ENCODE peak calls at places on chromosomes 5 and 9, in seven cellular contexts. V is CD8-positive, alpha-beta memory T cell; P is NCI-H1694; B is neural crest cell; Y is Caki2; L is H9; G is IMR-90. T is an unnamed sample.

GRCh38 chr9:650362-650761 is 191.1 kb upstream of the DMRT1 start:
- DNase-seq in L (peak; percentile 49), G (peak; percentile 22), Y (no peak), V (no peak), B (no peak), P (no peak), T (no peak)

GRCh38 chr9:92543972-92544371 is 8.2 kb upstream of the ECM2 start:
- DNase-seq in Y (no peak), G (no peak), B (no peak), V (no peak), P (no peak), L (no peak), T (no peak)

GRCh38 chr5:179865471-179866240 is 7.0 kb upstream of the MRNIP start:
- DNase-seq in B (no peak), V (no peak), P (no peak), Y (no peak), L (no peak), G (no peak), T (no peak)

GRCh38 chr9:33101104-33101951 is 24.9 kb upstream of the SMU1 start:
- DNase-seq in P (no peak), G (peak; percentile 39), V (no peak), B (no peak), Y (peak; percentile 94), L (no peak), T (no peak)

GRCh38 chr5:134851307-134851923 is 5.6 kb downstream of the C5orf24 start:
- DNase-seq in L (no peak), B (no peak), P (no peak), G (peak; percentile 56), Y (peak; percentile 32), V (no peak), T (no peak)

GRCh38 chr9:125617087-125617486 is 89.9 kb downstream of the MAPKAP1 start:
- DNase-seq in Y (no peak), L (no peak), P (no peak), V (no peak), B (no peak), G (no peak), T (no peak)

GRCh38 chr5:132428811-132429440 is 59.4 kb downstream of the SLC22A5 start:
- DNase-seq in L (no peak), Y (no peak), P (no peak), B (no peak), V (no peak), G (peak; percentile 87), T (no peak)

GRCh38 chr9:16870606-16871357 is at the start of gene BNC2:
- DNase-seq in P (no peak), V (no peak), L (peak; percentile 68), B (peak; percentile 67), G (peak; percentile 60), Y (peak; percentile 33), T (no peak)

GRCh38 chr5:135578685-135579341 is at the start of gene CXCL14:
- DNase-seq in Y (peak; percentile 69), G (peak; percentile 49), B (peak; percentile 42), L (peak; percentile 83), V (no peak), P (no peak), T (no peak)

GRCh38 chr5:78102498-78102897 is 192.0 kb downstream of the AP3B1 start:
- DNase-seq in G (peak; percentile 3), Y (no peak), B (no peak), P (no peak), V (no peak), L (no peak), T (no peak)

GRCh38 chr5:12759377-12759776 is 855.1 kb upstream of the CTNND2 start:
- DNase-seq in L (no peak), V (no peak), B (no peak), Y (no peak), P (no peak), G (no peak), T (no peak)

GRCh38 chr9:91131433-91131839 is 230.3 kb downstream of the AUH start:
- DNase-seq in B (no peak), L (no peak), P (no peak), V (peak; percentile 77), G (peak; percentile 100), Y (peak; percentile 69), T (no peak)

GRCh38 chr5:180806351-180807011 is 3.9 kb upstream of the MGAT1 start:
- DNase-seq in V (no peak), B (no peak), G (no peak), Y (no peak), P (no peak), L (no peak), T (no peak)

GRCh38 chr9:8651830-8652229 is 852.3 kb upstream of the DMAC1 start:
- DNase-seq in L (no peak), G (no peak), Y (no peak), V (no peak), B (no peak), P (no peak), T (no peak)

GRCh38 chr5:141354900-141355469 is at the start of gene PCDHGA4:
- DNase-seq in V (no peak), G (peak; percentile 28), Y (no peak), L (no peak), P (no peak), B (no peak), T (no peak)

GRCh38 chr5:173753307-173754168 is 134.6 kb upstream of the CPEB4 start:
- DNase-seq in G (peak; percentile 72), L (peak; percentile 85), Y (no peak), B (no peak), V (no peak), P (no peak), T (no peak)

GRCh38 chr9:100473271-100474081 is 527 bp downstream of the TMEFF1 start:
- DNase-seq in B (peak; percentile 38), G (peak; percentile 29), P (no peak), V (peak; percentile 50), Y (peak; percentile 56), L (peak; percentile 52), T (no peak)

GRCh38 chr9:18071651-18072060 is 402.3 kb upstream of the ADAMTSL1 start:
- DNase-seq in B (no peak), L (no peak), G (peak; percentile 30), V (no peak), P (no peak), Y (no peak), T (no peak)

GRCh38 chr9:4066120-4066519 is 233.7 kb downstream of the GLIS3 start:
- DNase-seq in G (no peak), L (no peak), B (no peak), V (no peak), P (no peak), Y (no peak), T (no peak)

GRCh38 chr5:117379521-117379920 is 804.9 kb upstream of the SEMA6A start:
- DNase-seq in B (no peak), Y (no peak), V (no peak), P (no peak), G (no peak), L (no peak), T (no peak)

GRCh38 chr5:115850771-115851416 is 9.2 kb downstream of the AP3S1 start:
- DNase-seq in Y (no peak), G (peak; percentile 66), V (no peak), B (no peak), L (no peak), P (no peak), T (no peak)